ENCODE peak calls at places on chromosomes 3 and 15, in six cellular contexts. N is H1, Z is DND-41, D is GM23248, J is HCT116, K is MM.1S. L is an unnamed sample.

GRCh38 chr3:108222813-108223307 is 636 bp upstream of the IFT57 start:
- DNase-seq in D (peak; percentile 44), K (peak; percentile 14), Z (no peak), N (no peak), J (no peak), L (peak; percentile 6)

GRCh38 chr3:156472150-156472549 is 82.8 kb downstream of the SSR3 start:
- DNase-seq in K (peak; percentile 46), J (no peak), D (no peak), Z (no peak), N (no peak), L (no peak)

GRCh38 chr3:158471639-158472294 is 99.2 kb upstream of the MLF1 start:
- DNase-seq in J (peak; percentile 24), N (no peak), Z (no peak), K (no peak), D (peak; percentile 96), L (no peak)

GRCh38 chr3:54801977-54802376 is 125.9 kb downstream of the LRTM1 start:
- DNase-seq in N (no peak), Z (no peak), D (no peak), J (no peak), K (no peak), L (no peak)

GRCh38 chr3:189148090-189148507 is 23.7 kb upstream of the TPRG1 start:
- DNase-seq in Z (peak; percentile 79), D (peak; percentile 68), N (peak; percentile 79), J (peak; percentile 37), K (peak; percentile 69), L (peak; percentile 76)

GRCh38 chr15:86773766-86774165 is 694.1 kb downstream of the AGBL1 start:
- DNase-seq in N (no peak), Z (no peak), D (no peak), J (no peak), K (no peak), L (peak; percentile 1)

GRCh38 chr3:50246517-50246954 is 10.5 kb downstream of the GNAI2 start:
- DNase-seq in D (peak; percentile 99), Z (peak; percentile 85), J (peak; percentile 81), K (peak; percentile 85), N (no peak), L (peak; percentile 52)

GRCh38 chr3:14415501-14415900 is 13.1 kb downstream of the SLC6A6 start:
- DNase-seq in J (no peak), K (no peak), N (no peak), D (peak; percentile 62), Z (no peak), L (no peak)

GRCh38 chr15:73284073-73284472 is 84.7 kb downstream of the HCN4 start:
- DNase-seq in D (peak; percentile 31), N (no peak), J (no peak), Z (no peak), K (no peak), L (no peak)

GRCh38 chr15:69200773-69201745 is 40.6 kb downstream of the GLCE start:
- DNase-seq in N (no peak), Z (no peak), D (no peak), J (peak; percentile 48), K (no peak), L (peak; percentile 28)

DNA sequence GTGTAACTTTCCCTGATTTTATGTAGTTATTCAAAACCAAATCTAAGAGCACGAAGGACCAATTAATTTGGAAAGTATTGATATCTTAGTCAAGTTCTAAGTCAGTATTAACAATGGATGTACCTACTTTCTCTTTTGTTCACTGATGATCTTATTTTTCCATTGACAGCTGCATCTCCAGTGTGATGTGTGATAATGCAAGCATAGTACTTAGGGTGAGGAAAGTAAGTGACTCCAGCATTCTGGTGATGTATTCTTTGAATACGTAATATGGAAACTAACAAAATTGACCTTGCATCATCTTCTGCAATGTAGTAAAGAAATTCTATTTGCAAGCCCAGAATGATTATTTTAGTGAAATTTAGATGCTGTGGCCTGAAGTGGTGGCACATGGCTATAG is 22.4 kb downstream of the FBXW12 start:
- DNase-seq in D (no peak), K (no peak), N (no peak), Z (no peak), J (no peak), L (no peak)
- TF ChIP-seq EZH2 in D (no peak), K (no peak), N (no peak), Z (no peak), J (no peak), L (no peak)

GRCh38 chr3:4996223-4996765 is 17.1 kb downstream of the BHLHE40 start:
- DNase-seq in N (peak; percentile 38), D (no peak), J (no peak), Z (no peak), K (no peak), L (no peak)
- H2AFZ ChIP-seq in N (peak overlapping the region; percentile 57), D (no peak overlapping the region), J (no peak overlapping the region), Z (no peak overlapping the region), K (no peak overlapping the region), L (peak overlapping the region; percentile 52)

GRCh38 chr3:102586485-102586884 is 151.7 kb downstream of the ZPLD1 start:
- DNase-seq in D (no peak), J (no peak), Z (no peak), N (no peak), K (no peak), L (no peak)
- TF ChIP-seq EZH2 in D (no peak), J (no peak), Z (no peak), N (no peak), K (no peak), L (no peak)

GRCh38 chr15:89647191-89647851 is 7.9 kb downstream of the KIF7 start:
- DNase-seq in J (peak; percentile 23), K (peak; percentile 57), D (peak; percentile 69), Z (peak; percentile 56), N (peak; percentile 99), L (peak; percentile 85)
- H2AFZ ChIP-seq in J (peak overlapping the region; percentile 85), K (peak overlapping the region; percentile 58), D (no peak overlapping the region), Z (no peak overlapping the region), N (no peak overlapping the region), L (no peak overlapping the region)

DNA sequence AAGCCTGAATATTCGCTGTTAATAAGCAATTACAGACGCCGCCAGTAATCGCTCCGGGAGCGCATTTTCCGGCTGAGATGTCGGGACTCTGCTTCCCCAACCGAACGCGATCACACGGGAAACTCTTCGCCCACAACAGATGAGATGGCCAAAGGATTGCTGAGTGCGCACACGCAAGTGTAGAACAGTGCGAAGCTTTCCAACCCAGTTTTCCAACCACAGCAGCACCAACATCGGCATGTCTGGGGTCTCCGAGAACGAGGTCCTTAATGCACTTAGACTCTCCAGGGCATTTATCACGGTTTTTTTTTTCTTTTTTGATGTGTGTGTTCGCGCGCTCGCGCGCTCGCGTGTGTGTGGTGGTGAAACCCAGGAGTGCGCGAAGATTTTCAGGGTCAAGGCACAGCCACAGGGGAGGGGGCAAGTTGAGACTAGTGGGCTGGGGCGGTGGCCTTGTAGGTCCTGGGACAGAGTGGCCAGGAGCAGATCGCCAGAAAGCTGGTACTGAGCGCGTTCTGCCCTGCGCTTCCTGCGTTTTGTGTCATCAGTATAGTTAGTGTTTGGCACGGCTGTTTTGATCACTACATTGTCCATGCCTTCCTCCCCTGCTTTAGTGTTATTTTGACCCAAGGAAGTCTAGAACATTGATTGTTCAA is 1.8 kb upstream of the EOMES start:
- DNase-seq in N (peak; percentile 57), J (no peak), Z (no peak), K (no peak), D (peak; percentile 35), L (peak; percentile 52)
- TF ChIP-seq EZH2 in N (peak; percentile 99), J (no peak), Z (no peak), K (no peak), D (peak; percentile 64), L (peak; percentile 95)

DNA sequence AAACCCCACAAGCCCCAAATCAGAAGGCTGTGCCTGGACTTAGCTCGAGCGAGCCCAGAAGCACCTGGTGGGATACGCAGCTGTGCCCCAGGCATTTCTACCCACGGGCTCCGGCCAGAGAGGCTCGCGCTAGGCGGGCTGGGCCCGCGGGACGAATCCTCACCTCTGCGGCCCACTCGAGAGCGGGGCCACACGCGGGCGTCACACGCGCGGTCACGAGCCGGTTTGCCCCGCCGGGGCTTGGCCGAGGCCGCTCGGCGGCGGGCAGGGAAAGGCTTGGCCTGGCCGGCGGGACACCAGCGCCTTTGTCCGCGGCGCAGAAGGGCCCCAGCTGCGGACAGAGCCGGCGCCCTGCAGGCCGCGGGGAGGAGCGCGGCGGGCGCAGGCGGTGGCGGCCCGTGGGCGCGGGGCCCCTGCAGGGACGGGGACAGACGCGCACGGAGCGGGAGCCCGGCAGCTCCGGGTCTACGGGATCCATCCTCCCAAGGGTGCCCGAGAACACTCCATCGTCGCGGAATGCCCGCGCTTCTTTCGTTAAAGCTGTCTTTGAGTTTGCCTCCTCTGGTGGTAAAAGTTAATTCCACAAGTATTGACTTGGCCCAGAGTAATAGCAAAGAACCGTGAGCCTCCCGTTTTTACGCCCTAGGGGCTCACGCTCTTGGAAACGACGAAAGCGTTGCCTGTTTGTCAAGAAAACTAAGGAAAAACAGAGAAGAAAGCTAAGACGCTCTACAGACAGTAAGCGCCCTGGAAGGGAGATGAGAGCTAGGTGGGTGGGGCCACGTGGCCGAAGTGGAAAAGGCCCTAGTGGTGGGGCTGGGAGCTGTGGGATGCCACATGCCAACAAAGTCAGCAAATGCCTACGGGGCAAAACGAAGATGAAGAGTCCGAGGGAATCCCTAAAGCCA is 26.4 kb downstream of the TYRO3 start:
- DNase-seq in N (peak; percentile 83), K (no peak), D (peak; percentile 84), Z (no peak), J (no peak), L (peak; percentile 83)
- H2AFZ ChIP-seq in N (peak overlapping the region; percentile 25), K (no peak overlapping the region), D (peak overlapping the region; percentile 77), Z (no peak overlapping the region), J (no peak overlapping the region), L (peak overlapping the region; percentile 86)

DNA sequence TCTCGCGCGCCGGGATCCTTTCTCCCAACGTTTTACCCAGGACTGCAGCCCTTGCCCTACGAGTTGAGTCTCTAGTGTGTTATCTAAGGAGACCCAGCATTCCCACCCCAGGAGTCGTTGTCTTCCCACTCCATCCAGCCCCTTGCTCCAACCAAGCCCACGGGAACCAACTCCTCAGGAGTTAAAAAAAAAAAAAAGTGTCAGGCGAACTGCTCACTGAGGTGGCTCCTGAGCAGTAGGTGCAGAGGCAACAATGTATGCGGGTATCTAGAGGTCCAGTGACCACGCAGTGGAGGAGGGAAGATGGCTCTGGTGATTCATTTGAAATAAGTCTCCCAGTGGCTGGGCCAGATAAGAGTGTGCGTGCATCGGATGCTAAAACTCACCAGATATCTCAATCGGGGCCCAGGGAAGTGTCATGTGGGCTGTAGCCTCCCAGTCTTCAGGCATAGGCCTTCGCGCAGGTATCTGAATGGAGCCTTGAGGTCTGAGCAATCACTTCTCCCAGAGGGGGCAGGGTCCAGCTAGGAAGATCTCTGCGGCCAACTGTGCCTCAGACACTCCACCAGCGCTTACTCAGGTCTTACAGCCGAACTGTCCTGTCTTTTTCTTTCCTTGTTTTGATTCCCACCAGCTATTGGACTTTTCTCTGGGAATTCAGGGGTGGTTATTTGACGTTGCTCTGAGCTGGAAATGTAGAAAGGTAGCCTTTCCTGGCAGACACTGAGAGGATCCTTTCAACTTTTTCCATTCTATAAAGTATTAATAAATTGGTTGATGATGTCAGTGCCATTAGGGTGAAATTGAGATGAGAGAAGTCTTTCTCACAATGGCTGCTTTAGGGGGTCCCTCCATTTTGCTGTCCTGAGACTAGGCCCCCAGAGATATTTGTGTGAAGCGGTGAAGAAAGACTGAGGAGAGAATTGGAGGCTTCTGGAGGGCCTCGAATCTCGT is 21.0 kb downstream of the ZIC4 start:
- DNase-seq in J (no peak), K (no peak), Z (no peak), N (peak; percentile 54), D (no peak), L (peak; percentile 61)
- TF ChIP-seq EZH2 in J (no peak), K (no peak), Z (no peak), N (peak; percentile 60), D (no peak), L (peak; percentile 65)

GRCh38 chr3:11096266-11097135 is 57.8 kb upstream of the HRH1 start:
- DNase-seq in J (peak; percentile 74), N (peak; percentile 55), K (no peak), D (peak; percentile 98), Z (peak; percentile 72), L (peak; percentile 63)
- H2AFZ ChIP-seq in J (peak overlapping the region; percentile 94), N (peak overlapping the region; percentile 91), K (no peak overlapping the region), D (peak overlapping the region; percentile 64), Z (no peak overlapping the region), L (peak overlapping the region; percentile 99)

L was measured in GM23338.